ENCODE peak calls at places on chromosome 16, in eight cellular contexts. One of them, this sample, is unnamed.
A peak's percentile ranks its signal among the peaks of the same experiment; 100 is the strongest.

GRCh38 chr16:77860944-77861343 is 72.6 kb downstream of the VAT1L start:
- DNase-seq in sigmoid colon: no peak
- DNase-seq in ovary: no peak
- DNase-seq in K562: no peak
- DNase-seq in A549: no peak
- DNase-seq in stomach: no peak
- DNase-seq in transverse colon: no peak
- DNase-seq in SK-N-SH: no peak
- DNase-seq in this sample: no peak

GRCh38 chr16:85412911-85413520 is 200.1 kb upstream of the GSE1 start:
- DNase-seq in sigmoid colon: peak; percentile 60
- DNase-seq in ovary: peak; percentile 18
- DNase-seq in K562: no peak
- DNase-seq in A549: no peak
- DNase-seq in stomach: no peak
- DNase-seq in transverse colon: no peak
- DNase-seq in SK-N-SH: no peak
- DNase-seq in this sample: no peak

GRCh38 chr16:48383204-48383876 is 1.9 kb downstream of the SIAH1 start:
- DNase-seq in sigmoid colon: no peak
- DNase-seq in ovary: no peak
- DNase-seq in K562: no peak
- DNase-seq in A549: no peak
- DNase-seq in stomach: no peak
- DNase-seq in transverse colon: no peak
- DNase-seq in SK-N-SH: no peak
- DNase-seq in this sample: no peak

GRCh38 chr16:22370038-22370541 is 4.3 kb downstream of the CDR2 start:
- DNase-seq in sigmoid colon: no peak
- DNase-seq in ovary: no peak
- DNase-seq in K562: no peak
- DNase-seq in A549: no peak
- DNase-seq in stomach: no peak
- DNase-seq in transverse colon: no peak
- DNase-seq in SK-N-SH: no peak
- DNase-seq in this sample: no peak

GRCh38 chr16:35170610-35171009 is 1711.2 kb downstream of the TP53TG3F start:
- DNase-seq in sigmoid colon: no peak
- DNase-seq in ovary: no peak
- DNase-seq in K562: no peak
- DNase-seq in A549: no peak
- DNase-seq in stomach: no peak
- DNase-seq in transverse colon: no peak
- DNase-seq in SK-N-SH: no peak
- DNase-seq in this sample: no peak

GRCh38 chr16:10616744-10617640 is 36.6 kb upstream of the EMP2 start:
- DNase-seq in sigmoid colon: peak; percentile 83
- DNase-seq in ovary: peak; percentile 37
- DNase-seq in K562: peak; percentile 21
- DNase-seq in A549: peak; percentile 29
- DNase-seq in stomach: peak; percentile 73
- DNase-seq in transverse colon: peak; percentile 82
- DNase-seq in SK-N-SH: peak; percentile 84
- DNase-seq in this sample: peak; percentile 27

GRCh38 chr16:7689234-7689633 is 356.6 kb downstream of the RBFOX1 start:
- DNase-seq in sigmoid colon: no peak
- DNase-seq in ovary: no peak
- DNase-seq in K562: no peak
- DNase-seq in A549: no peak
- DNase-seq in stomach: no peak
- DNase-seq in transverse colon: no peak
- DNase-seq in SK-N-SH: no peak
- DNase-seq in this sample: no peak

GRCh38 chr16:30358577-30358936 is 3.4 kb upstream of the CD2BP2 start:
- DNase-seq in sigmoid colon: peak; percentile 65
- DNase-seq in ovary: no peak
- DNase-seq in K562: no peak
- DNase-seq in A549: no peak
- DNase-seq in stomach: no peak
- DNase-seq in transverse colon: no peak
- DNase-seq in SK-N-SH: no peak
- DNase-seq in this sample: no peak

GRCh38 chr16:54930034-54930938 is at the start of gene IRX5:
- DNase-seq in sigmoid colon: peak; percentile 83
- DNase-seq in ovary: peak; percentile 88
- DNase-seq in K562: peak; percentile 81
- DNase-seq in A549: peak; percentile 96
- DNase-seq in stomach: peak; percentile 92
- DNase-seq in transverse colon: peak; percentile 65
- DNase-seq in SK-N-SH: peak; percentile 92
- DNase-seq in this sample: peak; percentile 40

GRCh38 chr16:57971848-57972247 is 920 bp upstream of the CNGB1 start:
- DNase-seq in sigmoid colon: no peak
- DNase-seq in ovary: no peak
- DNase-seq in K562: no peak
- DNase-seq in A549: no peak
- DNase-seq in stomach: no peak
- DNase-seq in transverse colon: no peak
- DNase-seq in SK-N-SH: no peak
- DNase-seq in this sample: no peak

GRCh38 chr16:85800321-85800669 is 800 bp downstream of the COX4I1 start:
- DNase-seq in sigmoid colon: no peak
- DNase-seq in ovary: no peak
- DNase-seq in K562: no peak
- DNase-seq in A549: no peak
- DNase-seq in stomach: no peak
- DNase-seq in transverse colon: no peak
- DNase-seq in SK-N-SH: no peak
- DNase-seq in this sample: no peak

GRCh38 chr16:705748-706188 is at the start of gene FBXL16:
- DNase-seq in sigmoid colon: no peak
- DNase-seq in ovary: no peak
- DNase-seq in K562: peak; percentile 95
- DNase-seq in A549: no peak
- DNase-seq in stomach: no peak
- DNase-seq in transverse colon: no peak
- DNase-seq in SK-N-SH: peak; percentile 98
- DNase-seq in this sample: no peak

GRCh38 chr16:89764711-89765201 is 43.4 kb downstream of the ZNF276 start:
- DNase-seq in sigmoid colon: no peak
- DNase-seq in ovary: no peak
- DNase-seq in K562: no peak
- DNase-seq in A549: no peak
- DNase-seq in stomach: peak; percentile 86
- DNase-seq in transverse colon: peak; percentile 85
- DNase-seq in SK-N-SH: no peak
- DNase-seq in this sample: peak; percentile 49

GRCh38 chr16:4623593-4623992 is 1.0 kb upstream of the MGRN1 start:
- DNase-seq in sigmoid colon: no peak
- DNase-seq in ovary: no peak
- DNase-seq in K562: no peak
- DNase-seq in A549: no peak
- DNase-seq in stomach: no peak
- DNase-seq in transverse colon: no peak
- DNase-seq in SK-N-SH: no peak
- DNase-seq in this sample: no peak

GRCh38 chr16:12729448-12729847 is 74.2 kb downstream of the CPPED1 start:
- DNase-seq in sigmoid colon: no peak
- DNase-seq in ovary: no peak
- DNase-seq in K562: no peak
- DNase-seq in A549: no peak
- DNase-seq in stomach: no peak
- DNase-seq in transverse colon: no peak
- DNase-seq in SK-N-SH: no peak
- DNase-seq in this sample: no peak

GRCh38 chr16:22977294-22977697 is 163.3 kb downstream of the HS3ST2 start:
- DNase-seq in sigmoid colon: no peak
- DNase-seq in ovary: no peak
- DNase-seq in K562: no peak
- DNase-seq in A549: peak; percentile 10
- DNase-seq in stomach: no peak
- DNase-seq in transverse colon: no peak
- DNase-seq in SK-N-SH: no peak
- DNase-seq in this sample: no peak

GRCh38 chr16:68242085-68242484 is 3.1 kb upstream of the PLA2G15 start:
- DNase-seq in sigmoid colon: no peak
- DNase-seq in ovary: no peak
- DNase-seq in K562: no peak
- DNase-seq in A549: no peak
- DNase-seq in stomach: no peak
- DNase-seq in transverse colon: no peak
- DNase-seq in SK-N-SH: no peak
- DNase-seq in this sample: no peak
- TF ChIP-seq CTCF in sigmoid colon: no peak
- TF ChIP-seq CTCF in ovary: no peak
- TF ChIP-seq CTCF in K562: no peak
- TF ChIP-seq CTCF in A549: no peak
- TF ChIP-seq CTCF in stomach: no peak
- TF ChIP-seq CTCF in transverse colon: no peak
- TF ChIP-seq CTCF in SK-N-SH: no peak
- TF ChIP-seq CTCF in this sample: no peak

GRCh38 chr16:27326738-27327585 is 13.2 kb downstream of the IL4R start:
- DNase-seq in sigmoid colon: peak; percentile 96
- DNase-seq in ovary: peak; percentile 46
- DNase-seq in K562: no peak
- DNase-seq in A549: peak; percentile 81
- DNase-seq in stomach: peak; percentile 71
- DNase-seq in transverse colon: peak; percentile 77
- DNase-seq in SK-N-SH: peak; percentile 40
- DNase-seq in this sample: peak; percentile 51
- TF ChIP-seq EP300 in sigmoid colon: no peak
- TF ChIP-seq EP300 in ovary: peak; percentile 89
- TF ChIP-seq EP300 in K562: no peak
- TF ChIP-seq EP300 in A549: peak; percentile 51
- TF ChIP-seq EP300 in stomach: peak; percentile 80
- TF ChIP-seq EP300 in transverse colon: peak; percentile 87
- TF ChIP-seq EP300 in SK-N-SH: no peak
- TF ChIP-seq EP300 in this sample: peak; percentile 83

GRCh38 chr16:56267888-56268287 is 76.6 kb downstream of the GNAO1 start:
- DNase-seq in sigmoid colon: no peak
- DNase-seq in ovary: no peak
- DNase-seq in K562: no peak
- DNase-seq in A549: no peak
- DNase-seq in stomach: no peak
- DNase-seq in transverse colon: no peak
- DNase-seq in SK-N-SH: no peak
- DNase-seq in this sample: no peak
- TF ChIP-seq CTCF in sigmoid colon: no peak
- TF ChIP-seq CTCF in ovary: no peak
- TF ChIP-seq CTCF in K562: no peak
- TF ChIP-seq CTCF in A549: no peak
- TF ChIP-seq CTCF in stomach: no peak
- TF ChIP-seq CTCF in transverse colon: no peak
- TF ChIP-seq CTCF in SK-N-SH: no peak
- TF ChIP-seq CTCF in this sample: no peak

GRCh38 chr16:81623365-81624102 is 155.6 kb upstream of the PLCG2 start:
- DNase-seq in sigmoid colon: no peak
- DNase-seq in ovary: no peak
- DNase-seq in K562: peak; percentile 53
- DNase-seq in A549: peak; percentile 65
- DNase-seq in stomach: peak; percentile 57
- DNase-seq in transverse colon: peak; percentile 55
- DNase-seq in SK-N-SH: peak; percentile 59
- DNase-seq in this sample: peak; percentile 72
- TF ChIP-seq EP300 in sigmoid colon: no peak
- TF ChIP-seq EP300 in ovary: no peak
- TF ChIP-seq EP300 in K562: no peak
- TF ChIP-seq EP300 in A549: no peak
- TF ChIP-seq EP300 in stomach: no peak
- TF ChIP-seq EP300 in transverse colon: no peak
- TF ChIP-seq EP300 in SK-N-SH: no peak
- TF ChIP-seq EP300 in this sample: no peak

DNA sequence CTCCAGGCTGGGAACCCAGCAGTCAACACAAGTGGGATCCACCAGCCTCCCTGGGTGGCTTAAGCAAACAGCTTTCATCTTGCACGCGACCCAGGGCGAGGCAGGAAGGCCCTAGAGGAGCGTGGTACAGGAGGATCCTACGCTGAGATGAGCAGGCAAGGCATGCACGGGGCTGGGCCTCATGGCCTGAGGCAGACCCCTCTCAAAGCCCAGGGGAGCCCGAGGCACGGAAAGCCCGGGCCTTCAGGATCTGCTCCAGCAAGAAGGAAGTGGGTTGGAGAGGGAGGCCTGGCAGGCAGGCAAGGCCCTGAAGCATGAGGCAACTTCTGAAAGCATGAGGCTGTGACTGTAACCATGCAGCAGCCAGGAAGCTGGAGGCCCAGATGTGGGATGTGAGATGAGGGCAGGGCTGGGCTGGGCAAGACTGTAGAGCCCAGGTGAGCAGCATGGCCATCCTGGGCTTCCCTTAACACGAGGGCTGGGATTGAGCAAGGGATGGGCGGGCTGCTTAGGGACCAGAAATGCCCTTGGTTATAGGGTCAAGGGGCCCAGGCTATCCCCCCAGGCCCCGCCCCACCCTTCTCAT is 338.7 kb downstream of the C16orf95 start:
- DNase-seq in sigmoid colon: peak; percentile 34
- DNase-seq in ovary: no peak
- DNase-seq in K562: no peak
- DNase-seq in A549: no peak
- DNase-seq in stomach: no peak
- DNase-seq in transverse colon: no peak
- DNase-seq in SK-N-SH: no peak
- DNase-seq in this sample: no peak
- TF ChIP-seq CTCF in sigmoid colon: no peak
- TF ChIP-seq CTCF in ovary: no peak
- TF ChIP-seq CTCF in K562: no peak
- TF ChIP-seq CTCF in A549: no peak
- TF ChIP-seq CTCF in stomach: no peak
- TF ChIP-seq CTCF in transverse colon: no peak
- TF ChIP-seq CTCF in SK-N-SH: no peak
- TF ChIP-seq CTCF in this sample: no peak

This sample was measured in tibial nerve.